ENCODE peak calls at places on chromosomes 2 and 18, in seven cellular contexts. I is fibroblast of lung; B is naive thymus-derived CD4-positive, alpha-beta T cell; W is HCT116; E is vagina; O is mammary epithelial cell; L is SJSA1. M is an unnamed sample.

GRCh38 chr2:66665124-66665984 is 230.4 kb downstream of the MEIS1 start:
- DNase-seq in I (peak; percentile 9), B (no peak), W (no peak), E (no peak), O (peak; percentile 5), L (no peak), M (no peak)

GRCh38 chr2:233690444-233690843 is 2.2 kb upstream of the UGT1A6 start:
- DNase-seq in I (peak; percentile 30), B (no peak), W (no peak), E (no peak), O (peak; percentile 94), L (no peak), M (no peak)

GRCh38 chr18:41899535-41899934 is 55.5 kb upstream of the PIK3C3 start:
- DNase-seq in I (no peak), B (no peak), W (no peak), E (no peak), O (no peak), L (no peak), M (no peak)

GRCh38 chr2:130749078-130749477 is 6.3 kb upstream of the AMER3 start:
- DNase-seq in I (no peak), B (no peak), W (no peak), E (no peak), O (no peak), L (no peak), M (no peak)

GRCh38 chr2:154015233-154015632 is 143.5 kb downstream of the GALNT13 start:
- DNase-seq in I (no peak), B (no peak), W (no peak), E (no peak), O (no peak), L (no peak), M (no peak)

GRCh38 chr2:70937866-70938579 is 2.3 kb downstream of the ATP6V1B1 start:
- DNase-seq in I (no peak), B (no peak), W (no peak), E (no peak), O (no peak), L (peak; percentile 33), M (no peak)

GRCh38 chr2:217289909-217290283 is 430.0 kb upstream of the TNP1 start:
- DNase-seq in I (peak; percentile 92), B (no peak), W (no peak), E (no peak), O (peak; percentile 70), L (no peak), M (no peak)

GRCh38 chr2:58967736-58968135 is 726.6 kb upstream of the FANCL start:
- DNase-seq in I (no peak), B (no peak), W (no peak), E (no peak), O (no peak), L (no peak), M (no peak)

GRCh38 chr2:985317-985898 is 34.8 kb downstream of the SNTG2 start:
- DNase-seq in I (no peak), B (peak; percentile 22), W (no peak), E (no peak), O (no peak), L (no peak), M (no peak)

GRCh38 chr2:201847483-201847882 is 41.1 kb downstream of the CDK15 start:
- DNase-seq in I (peak; percentile 27), B (no peak), W (no peak), E (no peak), O (peak; percentile 70), L (no peak), M (no peak)

GRCh38 chr2:26609133-26609532 is 32.0 kb downstream of the CIB4 start:
- DNase-seq in I (no peak), B (no peak), W (no peak), E (no peak), O (no peak), L (peak; percentile 22), M (no peak)

GRCh38 chr2:107392241-107392704 is 434.4 kb upstream of the RGPD4 start:
- DNase-seq in I (no peak), B (no peak), W (no peak), E (no peak), O (no peak), L (no peak), M (no peak)

GRCh38 chr2:96191937-96192670 is 16.5 kb downstream of the STARD7 start:
- DNase-seq in I (no peak), B (no peak), W (no peak), E (no peak), O (no peak), L (no peak), M (no peak)

GRCh38 chr2:64700133-64700809 is 46.6 kb upstream of the SERTAD2 start:
- DNase-seq in I (no peak), B (no peak), W (no peak), E (no peak), O (peak; percentile 65), L (no peak), M (no peak)
- H3K4me1 ChIP-seq in I (peaks cover 2% of the 10 kb centered on the region), B (peaks cover 12% of the 10 kb centered on the region), W (peaks cover 42% of the 10 kb centered on the region), E (no peaks in the 10 kb centered on the region), O (peaks cover 6% of the 10 kb centered on the region), L (peaks cover 37% of the 10 kb centered on the region), M (no peaks in the 10 kb centered on the region)

GRCh38 chr2:209305026-209305425 is 118.8 kb upstream of the MAP2 start:
- DNase-seq in I (no peak), B (no peak), W (no peak), E (no peak), O (no peak), L (no peak), M (no peak)
- H3K4me3 ChIP-seq in I (no peak overlapping the region), B (no peak overlapping the region), W (no peak overlapping the region), E (no peak overlapping the region), O (no peak overlapping the region), L (no peak overlapping the region), M (no peak overlapping the region)

DNA sequence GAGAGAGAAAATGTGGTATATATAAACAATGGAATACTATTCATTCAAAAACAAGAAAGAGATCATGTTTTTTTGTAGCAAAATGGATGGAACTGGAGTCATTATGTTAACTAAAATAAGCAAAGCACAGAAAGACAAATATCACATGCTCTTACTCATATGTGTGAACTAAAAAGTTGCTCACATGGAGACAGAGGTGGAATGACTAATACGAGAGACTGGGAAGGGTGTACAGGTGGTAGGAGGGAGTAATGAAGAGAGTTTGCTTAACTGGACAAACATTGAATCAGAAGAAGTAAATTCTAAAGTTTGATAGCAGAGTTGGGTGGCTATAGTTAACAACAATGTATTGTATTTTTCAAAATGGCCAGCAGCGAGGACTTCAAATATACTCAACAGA is 1080.7 kb upstream of the CHAC2 start:
- DNase-seq in I (peak; percentile 64), B (no peak), W (no peak), E (no peak), O (peak; percentile 24), L (no peak), M (no peak)
- H3K9me3 ChIP-seq in I (no peaks in the 10 kb centered on the region), B (no peaks in the 10 kb centered on the region), W (no peaks in the 10 kb centered on the region), E (no peaks in the 10 kb centered on the region), O (no peaks in the 10 kb centered on the region), L (no peaks in the 10 kb centered on the region), M (no peaks in the 10 kb centered on the region)

GRCh38 chr2:235563056-235563777 is 69.4 kb downstream of the AGAP1 start:
- DNase-seq in I (no peak), B (no peak), W (no peak), E (no peak), O (no peak), L (no peak), M (no peak)

GRCh38 chr2:235557903-235558302 is 64.1 kb downstream of the AGAP1 start:
- DNase-seq in I (no peak), B (no peak), W (no peak), E (no peak), O (no peak), L (no peak), M (no peak)

GRCh38 chr2:235560345-235560744 is 66.5 kb downstream of the AGAP1 start:
- DNase-seq in I (no peak), B (no peak), W (no peak), E (no peak), O (no peak), L (no peak), M (no peak)

GRCh38 chr2:235562065-235562747 is 68.4 kb downstream of the AGAP1 start:
- DNase-seq in I (no peak), B (no peak), W (no peak), E (no peak), O (no peak), L (no peak), M (no peak)

DNA sequence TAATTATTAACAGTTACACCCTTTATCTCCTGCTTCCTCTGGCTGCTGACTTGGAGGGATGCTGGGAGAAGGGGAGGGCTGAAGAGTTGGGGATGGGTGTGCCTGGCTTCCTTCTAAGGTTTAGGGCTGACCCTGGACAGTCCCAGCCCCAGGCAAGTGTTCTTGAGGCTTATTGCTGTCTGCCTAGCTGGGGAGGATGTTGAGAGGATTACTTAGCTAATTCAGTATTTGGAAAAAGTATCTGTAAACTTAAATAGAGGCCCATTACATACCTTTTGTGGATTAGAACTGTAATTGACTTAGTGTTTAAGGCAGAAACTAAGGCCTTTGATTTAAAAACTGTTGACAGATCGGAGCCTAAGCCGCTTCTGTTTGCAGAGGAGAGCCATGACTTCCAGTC is 67.6 kb downstream of the AGAP1 start:
- DNase-seq in I (no peak), B (no peak), W (no peak), E (no peak), O (no peak), L (no peak), M (no peak)
- H3K4me1 ChIP-seq in I (peaks cover 4% of the 10 kb centered on the region), B (no peaks in the 10 kb centered on the region), W (peaks cover 10% of the 10 kb centered on the region), E (peaks cover 36% of the 10 kb centered on the region), O (no peaks in the 10 kb centered on the region), L (peaks cover 13% of the 10 kb centered on the region), M (peaks cover 3% of the 10 kb centered on the region)

DNA sequence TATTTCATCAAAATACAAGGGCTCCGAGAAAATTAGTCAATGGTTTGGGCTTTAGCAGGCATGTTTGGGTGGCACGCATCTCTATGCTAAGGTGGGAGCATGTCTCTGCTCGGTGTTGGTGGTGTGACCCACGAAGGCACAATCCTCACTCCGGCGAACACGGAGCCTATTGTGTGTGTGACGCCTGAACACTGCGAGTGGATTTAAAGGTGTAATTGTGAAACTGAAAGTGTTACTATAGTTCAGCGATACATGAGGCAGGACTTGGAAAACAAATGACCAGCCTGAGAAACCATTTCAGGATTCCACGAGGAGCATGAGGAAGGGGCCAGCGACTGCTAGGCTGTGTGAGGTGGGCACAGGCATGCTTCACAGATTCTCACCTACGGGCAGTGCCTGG is 41.7 kb upstream of the LDLRAD4 start:
- DNase-seq in I (no peak), B (no peak), W (no peak), E (no peak), O (no peak), L (no peak), M (no peak)
- H3K4me3 ChIP-seq in I (no peak overlapping the region), B (peak overlapping the region; percentile 17), W (no peak overlapping the region), E (no peak overlapping the region), O (no peak overlapping the region), L (no peak overlapping the region), M (no peak overlapping the region)

GRCh38 chr18:6816154-6816553 is 86.6 kb downstream of the ARHGAP28 start:
- DNase-seq in I (no peak), B (no peak), W (no peak), E (no peak), O (no peak), L (no peak), M (no peak)
- H3K9me3 ChIP-seq in I (no peaks in the 10 kb centered on the region), B (no peaks in the 10 kb centered on the region), W (peaks cover 21% of the 10 kb centered on the region), E (no peaks in the 10 kb centered on the region), O (no peaks in the 10 kb centered on the region), L (no peaks in the 10 kb centered on the region), M (no peaks in the 10 kb centered on the region)